ENCODE peak calls at places on chromosomes 7 and 10, in six cellular contexts. A is IMR-90, S is transverse colon, Y is breast epithelium, X is stomach, R is heart left ventricle. V is an unnamed sample.
A peak's percentile ranks its signal among the peaks of the same experiment; 100 is the strongest.

GRCh38 chr10:31467791-31468535 is 148.9 kb downstream of the ZEB1 start:
- DNase-seq in A (no peak), S (peak; percentile 13), Y (no peak), X (peak; percentile 47), R (no peak), V (no peak)

GRCh38 chr10:47360419-47361040 is 12.4 kb downstream of the RBP3 start:
- DNase-seq in A (no peak), S (no peak), Y (no peak), X (peak; percentile 19), R (no peak), V (no peak)

GRCh38 chr7:26284995-26285632 is 6.5 kb upstream of the SNX10 start:
- DNase-seq in A (no peak), S (no peak), Y (no peak), X (no peak), R (no peak), V (no peak)

GRCh38 chr7:24894670-24895221 is 85.2 kb downstream of the OSBPL3 start:
- DNase-seq in A (no peak), S (no peak), Y (no peak), X (no peak), R (no peak), V (no peak)

GRCh38 chr10:99658622-99659030 is 683 bp upstream of the ENTPD7 start:
- DNase-seq in A (peak; percentile 55), S (peak; percentile 68), Y (peak; percentile 27), X (peak; percentile 74), R (peak; percentile 64), V (peak; percentile 70)

GRCh38 chr7:35792472-35793224 is 8.2 kb upstream of the SEPTIN7 start:
- DNase-seq in A (peak; percentile 6), S (no peak), Y (no peak), X (no peak), R (no peak), V (no peak)

GRCh38 chr10:108392286-108392685 is 1227.8 kb upstream of the SORCS1 start:
- DNase-seq in A (peak; percentile 36), S (no peak), Y (no peak), X (no peak), R (no peak), V (no peak)

GRCh38 chr10:61830846-61831273 is 70.6 kb upstream of the ARID5B start:
- DNase-seq in A (no peak), S (no peak), Y (no peak), X (no peak), R (no peak), V (no peak)

GRCh38 chr7:25803117-25803887 is 348.7 kb upstream of the NFE2L3 start:
- DNase-seq in A (no peak), S (no peak), Y (no peak), X (no peak), R (no peak), V (no peak)

GRCh38 chr7:67484244-67484751 is 487.7 kb downstream of the TYW1 start:
- DNase-seq in A (peak; percentile 56), S (peak; percentile 26), Y (peak; percentile 32), X (peak; percentile 45), R (peak; percentile 45), V (no peak)

GRCh38 chr7:34952822-34953221 is 84.5 kb downstream of the DPY19L1 start:
- DNase-seq in A (no peak), S (no peak), Y (no peak), X (no peak), R (no peak), V (no peak)

GRCh38 chr7:151345576-151345975 is 4.0 kb downstream of the NUB1 start:
- DNase-seq in A (no peak), S (no peak), Y (no peak), X (no peak), R (no peak), V (no peak)

GRCh38 chr7:39338716-39339115 is 227.5 kb upstream of the YAE1 start:
- DNase-seq in A (no peak), S (no peak), Y (no peak), X (no peak), R (no peak), V (no peak)

GRCh38 chr10:44209806-44210205 is 175.1 kb downstream of the CXCL12 start:
- DNase-seq in A (no peak), S (no peak), Y (no peak), X (no peak), R (no peak), V (no peak)

GRCh38 chr10:17616403-17617030 is 657 bp downstream of the HACD1 start:
- DNase-seq in A (peak; percentile 47), S (peak; percentile 68), Y (peak; percentile 52), X (peak; percentile 83), R (peak; percentile 89), V (peak; percentile 70)

GRCh38 chr10:17622061-17622460 is 4.9 kb upstream of the HACD1 start:
- DNase-seq in A (peak; percentile 70), S (no peak), Y (no peak), X (no peak), R (no peak), V (no peak)

DNA sequence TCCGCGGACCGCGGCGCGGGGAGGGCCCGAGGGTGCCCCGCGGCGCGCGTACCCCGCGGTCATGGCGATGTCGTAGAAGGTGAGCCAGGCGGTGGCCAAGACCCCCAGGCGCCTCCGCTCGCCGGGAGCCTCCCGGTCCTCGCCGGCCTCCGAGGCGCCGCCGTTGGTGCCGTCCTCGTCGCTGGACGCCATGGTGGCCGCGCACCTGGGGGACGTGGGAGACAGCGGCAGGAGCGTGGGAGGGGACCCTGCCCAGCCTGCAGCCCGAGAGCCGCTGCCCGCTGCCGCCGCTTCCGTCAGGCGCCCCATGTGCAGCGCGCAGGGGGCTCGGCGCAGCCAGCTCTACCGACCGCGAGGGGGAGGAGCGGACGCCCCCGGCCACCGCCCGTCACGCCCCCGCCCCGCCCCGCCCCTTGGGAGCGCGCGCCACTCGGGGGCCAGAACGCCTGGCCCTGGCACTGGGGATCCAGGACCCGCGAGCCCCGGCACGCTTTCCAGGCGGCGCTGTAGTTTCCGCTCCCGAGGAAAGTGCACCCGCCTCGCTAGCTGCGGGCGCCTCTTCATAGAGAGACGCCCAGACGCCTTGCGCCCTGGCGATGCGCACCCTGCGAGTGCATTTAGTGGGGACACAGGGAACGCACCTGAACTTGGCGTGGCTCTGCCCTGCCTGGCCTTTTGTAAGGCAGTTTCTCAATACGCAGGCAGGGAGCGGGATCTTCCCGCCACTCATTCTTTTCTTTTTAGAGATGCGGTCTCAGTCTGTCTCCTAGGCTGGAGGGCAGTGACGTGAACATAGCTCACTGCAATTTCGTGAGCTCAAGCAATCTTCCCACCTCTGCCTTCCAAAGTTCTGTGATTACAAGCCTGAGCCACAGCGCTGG is at the start of gene HACD1:
- DNase-seq in A (peak; percentile 75), S (peak; percentile 73), Y (peak; percentile 30), X (peak; percentile 75), R (peak; percentile 79), V (peak; percentile 23)
- TF ChIP-seq POLR2A in A (peak; percentile 33), S (peak; percentile 35), Y (no peak), X (no peak), R (no peak), V (no peak)

GRCh38 chr7:55411844-55412243 is 46.7 kb downstream of the LANCL2 start:
- DNase-seq in A (no peak), S (no peak), Y (no peak), X (no peak), R (no peak), V (no peak)

GRCh38 chr7:55405856-55406541 is 40.9 kb downstream of the LANCL2 start:
- DNase-seq in A (no peak), S (peak; percentile 26), Y (no peak), X (peak; percentile 41), R (no peak), V (no peak)

GRCh38 chr7:55413442-55413841 is 48.3 kb downstream of the LANCL2 start:
- DNase-seq in A (no peak), S (no peak), Y (no peak), X (no peak), R (no peak), V (no peak)

GRCh38 chr7:55410641-55411239 is 45.6 kb downstream of the LANCL2 start:
- DNase-seq in A (no peak), S (no peak), Y (no peak), X (no peak), R (no peak), V (no peak)

DNA sequence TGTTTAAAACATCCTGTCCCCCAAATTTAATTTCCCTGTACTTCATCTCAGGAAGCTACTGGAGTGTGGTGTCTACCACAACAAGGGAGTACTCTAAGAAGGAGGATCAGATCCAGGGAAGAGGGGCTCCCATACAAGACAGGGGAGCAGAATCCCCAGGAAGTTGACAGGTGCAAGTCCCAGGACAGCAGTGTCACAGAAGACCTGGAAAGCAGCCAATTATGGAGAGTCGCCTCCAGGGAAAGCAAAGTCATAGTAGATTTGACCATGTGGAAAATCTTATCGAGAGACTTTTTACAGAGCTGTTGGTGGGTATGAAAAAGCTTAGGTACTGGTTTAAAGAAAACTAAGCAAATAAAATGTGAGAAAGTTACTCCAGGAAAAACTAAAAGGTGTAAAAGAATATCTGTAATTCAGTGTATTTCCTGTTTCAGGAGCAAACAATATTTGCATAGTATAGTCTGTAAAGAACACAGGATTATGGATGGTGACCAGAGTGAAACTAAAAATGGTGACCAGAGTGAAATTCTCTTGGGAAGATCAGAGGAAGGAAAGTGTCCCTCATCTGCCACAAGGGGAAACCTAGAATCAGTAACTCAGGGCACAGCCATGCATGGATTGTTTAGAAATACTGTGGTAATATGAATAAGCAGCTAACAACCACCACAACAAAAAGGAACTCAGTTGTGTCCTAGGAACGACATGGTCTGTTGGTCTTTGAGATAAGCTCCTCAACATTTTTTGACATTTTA is 44.5 kb downstream of the LANCL2 start:
- DNase-seq in A (peak; percentile 35), S (no peak), Y (no peak), X (no peak), R (no peak), V (no peak)
- TF ChIP-seq CTCF in A (peak; percentile 25), S (no peak), Y (no peak), X (no peak), R (no peak), V (no peak)

DNA sequence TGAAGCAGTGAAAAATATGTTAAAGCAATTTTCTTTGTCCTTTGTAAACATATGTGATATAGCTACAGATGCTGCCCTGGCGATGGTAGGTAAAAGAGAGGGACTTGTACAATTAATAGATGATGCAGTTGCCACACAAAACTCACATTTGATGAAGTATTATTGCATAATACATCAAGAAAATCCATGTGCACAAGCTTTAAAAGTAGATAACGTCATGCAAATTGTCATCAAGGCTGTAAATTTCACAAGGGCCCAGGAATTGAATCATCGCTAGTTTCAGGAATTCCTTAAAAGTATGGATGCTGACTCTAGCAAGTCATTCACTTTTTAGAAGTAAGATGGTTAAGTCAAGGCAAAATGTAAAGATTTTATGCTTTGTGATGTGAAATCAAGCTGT is 10.0 kb downstream of the CYP3A5 start:
- DNase-seq in A (no peak), S (no peak), Y (no peak), X (no peak), R (no peak), V (no peak)
- TF ChIP-seq POLR2A in A (no peak), S (no peak), Y (no peak), X (no peak), R (no peak), V (no peak)

GRCh38 chr10:4281207-4281825 is 496.3 kb upstream of the KLF6 start:
- DNase-seq in A (no peak), S (no peak), Y (no peak), X (no peak), R (no peak), V (no peak)

GRCh38 chr10:4282496-4282895 is 497.5 kb upstream of the KLF6 start:
- DNase-seq in A (no peak), S (no peak), Y (no peak), X (no peak), R (no peak), V (no peak)

GRCh38 chr10:4280481-4281206 is 495.6 kb upstream of the KLF6 start:
- DNase-seq in A (peak; percentile 63), S (peak; percentile 44), Y (no peak), X (no peak), R (no peak), V (no peak)

GRCh38 chr10:4285121-4285520 is 500.1 kb upstream of the KLF6 start:
- DNase-seq in A (peak; percentile 32), S (no peak), Y (no peak), X (no peak), R (no peak), V (no peak)

GRCh38 chr10:4283841-4284610 is 499.0 kb upstream of the KLF6 start:
- DNase-seq in A (peak; percentile 82), S (peak; percentile 36), Y (peak; percentile 44), X (peak; percentile 37), R (peak; percentile 81), V (no peak)
- TF ChIP-seq CTCF in A (no peak), S (no peak), Y (no peak), X (no peak), R (no peak), V (no peak)